ENCODE peak calls at places on chromosomes 16 and 17, in eight cellular contexts. X is neural crest cell, I is fibroblast of lung, K is PC-9, J is AG04450, M is WERI-Rb-1, P is BJ, Q is PC-3. E is an unnamed sample.

GRCh38 chr17:39867084-39867890 is 715 bp upstream of the ZPBP2 start:
- DNase-seq in X (no peak), I (no peak), K (no peak), J (no peak), M (no peak), P (no peak), Q (no peak), E (peak)

GRCh38 chr17:49203796-49204195 is 6.6 kb downstream of the GNGT2 start:
- DNase-seq in X (no peak), I (no peak), K (no peak), J (no peak), M (no peak), P (no peak), Q (no peak), E (no peak)

GRCh38 chr16:65910291-65910690 is 456.2 kb upstream of the CDH5 start:
- DNase-seq in X (no peak), I (no peak), K (no peak), J (no peak), M (no peak), P (no peak), Q (no peak), E (no peak)

GRCh38 chr17:46013502-46014165 is 14.6 kb downstream of the STH start:
- DNase-seq in X (no peak), I (peak), K (no peak), J (peak), M (no peak), P (peak), Q (peak), E (no peak)

GRCh38 chr17:72952220-72952619 is 140.3 kb downstream of the SLC39A11 start:
- DNase-seq in X (no peak), I (no peak), K (no peak), J (no peak), M (peak), P (no peak), Q (no peak), E (no peak)

GRCh38 chr17:81563861-81564586 is 11.9 kb upstream of the FAAP100 start:
- DNase-seq in X (no peak), I (peak), K (no peak), J (no peak), M (no peak), P (no peak), Q (no peak), E (no peak)

GRCh38 chr17:265726-266125 is 84.3 kb upstream of the DOC2B start:
- DNase-seq in X (no peak), I (no peak), K (no peak), J (no peak), M (peak), P (no peak), Q (no peak), E (no peak)

GRCh38 chr17:64300566-64300965 is 37.5 kb upstream of the TEX2 start:
- DNase-seq in X (no peak), I (no peak), K (no peak), J (no peak), M (no peak), P (no peak), Q (no peak), E (no peak)

GRCh38 chr17:57757735-57758134 is 12.6 kb upstream of the CCDC182 start:
- DNase-seq in X (no peak), I (no peak), K (no peak), J (no peak), M (no peak), P (no peak), Q (no peak), E (no peak)

GRCh38 chr16:2532494-2533141 is 1.4 kb upstream of the CEMP1 start:
- DNase-seq in X (no peak), I (peak), K (peak), J (no peak), M (peak), P (no peak), Q (peak), E (peak)

GRCh38 chr17:16918443-16918842 is 53.5 kb downstream of the TNFRSF13B start:
- DNase-seq in X (no peak), I (no peak), K (no peak), J (no peak), M (no peak), P (no peak), Q (peak), E (no peak)

GRCh38 chr17:60065136-60065535 is 13.6 kb downstream of the HEATR6 start:
- DNase-seq in X (no peak), I (peak), K (no peak), J (no peak), M (no peak), P (no peak), Q (peak), E (no peak)

GRCh38 chr16:7400117-7400890 is 67.7 kb downstream of the RBFOX1 start:
- DNase-seq in X (no peak), I (no peak), K (no peak), J (no peak), M (no peak), P (no peak), Q (no peak), E (no peak)

GRCh38 chr17:794876-795275 is 12.7 kb downstream of the MRM3 start:
- DNase-seq in X (peak), I (peak), K (peak), J (peak), M (peak), P (no peak), Q (peak), E (peak)

GRCh38 chr17:77829871-77830799 is 128.4 kb upstream of the TNRC6C start:
- DNase-seq in X (no peak), I (peak), K (no peak), J (peak), M (peak), P (peak), Q (peak), E (no peak)

GRCh38 chr17:9845306-9845705 is 19.6 kb downstream of the GLP2R start:
- DNase-seq in X (no peak), I (no peak), K (no peak), J (no peak), M (no peak), P (no peak), Q (peak), E (no peak)

GRCh38 chr16:14460726-14461125 is 169.3 kb downstream of the PARN start:
- DNase-seq in X (no peak), I (no peak), K (no peak), J (no peak), M (no peak), P (no peak), Q (no peak), E (no peak)

GRCh38 chr16:54216268-54217187 is 70.1 kb downstream of the IRX3 start:
- DNase-seq in X (no peak), I (peak), K (no peak), J (no peak), M (no peak), P (no peak), Q (no peak), E (no peak)

GRCh38 chr16:57304169-57305061 is 19.9 kb upstream of the PLLP start:
- DNase-seq in X (no peak), I (peak), K (peak), J (no peak), M (no peak), P (peak), Q (peak), E (peak)

GRCh38 chr16:49788505-49788904 is 67.4 kb downstream of the ZNF423 start:
- DNase-seq in X (no peak), I (no peak), K (no peak), J (no peak), M (no peak), P (no peak), Q (no peak), E (no peak)

GRCh38 chr16:65833171-65833871 is 533.2 kb upstream of the CDH5 start:
- DNase-seq in X (no peak), I (peak), K (no peak), J (peak), M (no peak), P (peak), Q (peak), E (no peak)

GRCh38 chr17:65047939-65048338 is 8.6 kb downstream of the GNA13 start:
- DNase-seq in X (no peak), I (no peak), K (no peak), J (no peak), M (no peak), P (no peak), Q (no peak), E (no peak)

GRCh38 chr16:1770328-1771071 is 843 bp downstream of the NME3 start:
- DNase-seq in X (no peak), I (peak), K (peak), J (no peak), M (peak), P (no peak), Q (peak), E (peak)

GRCh38 chr17:48456584-48456983 is 26.6 kb upstream of the SKAP1 start:
- DNase-seq in X (no peak), I (no peak), K (peak), J (no peak), M (peak), P (no peak), Q (peak), E (peak)

GRCh38 chr16:4116328-4117249 is at the start of gene ADCY9:
- DNase-seq in X (peak), I (peak), K (peak), J (no peak), M (peak), P (no peak), Q (peak), E (peak)

GRCh38 chr16:3009568-3010390 is 2.9 kb upstream of the CLDN9 start:
- DNase-seq in X (no peak), I (no peak), K (peak), J (no peak), M (no peak), P (no peak), Q (peak), E (peak)

GRCh38 chr16:14564881-14565687 is 65.0 kb downstream of the PARN start:
- DNase-seq in X (no peak), I (peak), K (peak), J (no peak), M (no peak), P (peak), Q (peak), E (no peak)

GRCh38 chr16:12781777-12782176 is 21.9 kb downstream of the CPPED1 start:
- DNase-seq in X (no peak), I (no peak), K (no peak), J (no peak), M (no peak), P (no peak), Q (no peak), E (no peak)

GRCh38 chr16:85310868-85311585 is 198.8 kb upstream of the CIBAR2 start:
- DNase-seq in X (no peak), I (no peak), K (no peak), J (no peak), M (peak), P (no peak), Q (no peak), E (no peak)

GRCh38 chr17:66855204-66855603 is 20.3 kb downstream of the CACNG5 start:
- DNase-seq in X (no peak), I (no peak), K (peak), J (no peak), M (peak), P (no peak), Q (peak), E (peak)
- TF ChIP-seq CTCF in X (peak), I (peak), K (peak), J (no peak), M (peak), P (peak), Q (peak), E (peak)

DNA sequence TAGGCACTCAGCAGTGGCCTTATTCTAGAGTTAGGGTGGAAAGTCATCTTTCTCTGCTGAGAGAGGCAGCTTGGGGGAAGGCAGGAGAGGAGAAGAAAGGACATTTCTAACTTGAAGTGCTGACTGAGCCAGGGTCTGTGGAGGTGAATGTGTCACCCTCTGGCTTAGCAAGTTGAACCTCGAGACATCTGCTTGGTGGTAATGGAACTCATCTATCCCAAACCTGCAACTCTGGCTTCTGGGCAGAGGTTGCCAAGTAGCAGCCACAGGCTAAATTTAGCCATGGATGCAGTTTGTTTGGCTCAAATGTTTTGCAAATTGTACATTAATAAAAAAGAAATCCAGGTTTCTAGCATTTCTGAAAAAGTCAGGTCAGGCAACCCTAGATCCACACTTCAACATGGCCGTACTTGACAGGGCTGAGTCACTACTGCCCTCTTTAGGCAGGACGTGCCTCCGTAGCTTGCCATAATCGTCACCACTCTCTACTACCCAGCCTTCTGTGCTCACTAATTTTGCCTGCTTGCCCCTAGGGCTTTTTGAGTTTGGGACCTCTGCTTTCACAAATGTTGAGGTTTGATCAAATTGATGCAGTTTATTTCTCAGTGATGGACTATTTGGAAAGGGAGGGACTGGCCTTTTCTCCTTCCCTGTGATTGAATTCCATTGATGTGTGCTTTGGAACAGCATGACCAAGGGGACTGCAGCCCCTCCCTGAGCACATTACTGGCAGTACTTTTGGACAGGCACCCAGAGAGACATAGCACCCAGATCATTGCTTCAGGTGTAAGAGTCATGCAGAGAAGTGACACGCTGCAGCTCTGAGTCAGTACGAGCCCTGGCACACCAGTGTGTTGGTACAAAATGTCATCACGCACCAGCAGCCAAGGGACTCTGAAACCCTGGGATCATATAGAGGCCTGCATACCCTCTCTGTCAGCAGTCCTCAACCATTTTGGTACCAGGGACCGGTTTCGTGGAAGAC is 5.2 kb downstream of the CDH13 start:
- DNase-seq in X (no peak), I (peak), K (no peak), J (no peak), M (no peak), P (no peak), Q (peak), E (no peak)
- TF ChIP-seq CTCF in X (peak), I (peak), K (no peak), J (peak), M (peak), P (peak), Q (peak), E (no peak)

GRCh38 chr16:69561901-69562300 is 3.9 kb upstream of the NFAT5 start:
- DNase-seq in X (no peak), I (no peak), K (no peak), J (no peak), M (no peak), P (no peak), Q (no peak), E (no peak)
- TF ChIP-seq CTCF in X (no peak), I (no peak), K (no peak), J (no peak), M (no peak), P (no peak), Q (no peak), E (no peak)

GRCh38 chr17:42010898-42011516 is 6.2 kb downstream of the DNAJC7 start:
- DNase-seq in X (no peak), I (peak), K (no peak), J (no peak), M (no peak), P (no peak), Q (peak), E (no peak)

GRCh38 chr17:42005128-42005527 is 12.1 kb downstream of the DNAJC7 start:
- DNase-seq in X (no peak), I (no peak), K (no peak), J (no peak), M (no peak), P (peak), Q (no peak), E (no peak)

DNA sequence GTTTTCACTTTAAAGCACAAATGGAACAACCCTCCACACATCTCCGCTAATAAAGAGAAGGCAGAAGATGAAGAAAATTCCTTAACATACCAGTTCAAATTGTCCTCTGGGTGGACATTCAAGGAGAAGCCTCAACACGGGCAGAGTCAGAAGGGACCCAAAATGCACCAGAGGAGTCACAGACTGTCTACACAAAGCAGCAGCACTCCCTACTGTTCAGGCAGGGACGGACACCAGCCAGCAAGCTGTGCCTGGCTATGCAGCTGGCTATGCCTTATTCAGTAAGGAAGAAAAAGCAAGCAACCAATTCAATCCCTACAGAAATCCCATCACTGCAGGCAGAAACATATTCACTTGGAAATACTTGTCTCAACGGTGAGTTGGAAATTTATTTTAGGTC is 8.1 kb downstream of the DNAJC7 start:
- DNase-seq in X (no peak), I (no peak), K (no peak), J (no peak), M (peak), P (no peak), Q (no peak), E (no peak)
- TF ChIP-seq CTCF in X (peak), I (peak), K (no peak), J (no peak), M (peak), P (peak), Q (peak), E (no peak)

DNA sequence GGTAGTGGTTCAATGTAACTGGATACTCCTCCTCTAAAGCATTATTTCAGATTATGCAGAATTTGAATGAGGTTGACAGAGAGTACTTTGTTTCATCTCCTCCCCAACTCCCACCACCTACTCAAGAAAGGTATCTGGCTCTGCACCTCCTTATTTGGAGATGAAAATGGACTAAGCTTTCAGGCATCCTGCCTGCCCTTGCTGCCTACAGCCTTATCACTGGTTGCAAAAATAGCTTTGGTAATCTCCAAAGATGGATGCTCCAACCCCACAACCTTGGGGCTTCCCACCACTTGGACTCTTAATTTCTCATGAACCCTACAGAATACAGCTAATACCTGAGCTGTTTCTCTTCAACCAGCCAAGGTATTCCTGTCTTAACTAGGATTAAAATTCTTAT is 45.3 kb upstream of the CORO6 start:
- DNase-seq in X (no peak), I (no peak), K (no peak), J (no peak), M (no peak), P (no peak), Q (no peak), E (no peak)
- TF ChIP-seq CTCF in X (no peak), I (no peak), K (no peak), J (no peak), M (no peak), P (no peak), Q (no peak), E (no peak)

GRCh38 chr17:29216181-29216580 is 30.5 kb upstream of the CRYBA1 start:
- DNase-seq in X (no peak), I (no peak), K (no peak), J (no peak), M (no peak), P (no peak), Q (no peak), E (no peak)

GRCh38 chr17:29215174-29215573 is 31.5 kb upstream of the CRYBA1 start:
- DNase-seq in X (no peak), I (no peak), K (no peak), J (no peak), M (no peak), P (no peak), Q (no peak), E (no peak)

GRCh38 chr17:29215717-29216116 is 30.9 kb upstream of the CRYBA1 start:
- DNase-seq in X (no peak), I (peak), K (no peak), J (no peak), M (no peak), P (no peak), Q (peak), E (no peak)

GRCh38 chr17:29216856-29217255 is 29.8 kb upstream of the CRYBA1 start:
- DNase-seq in X (no peak), I (no peak), K (peak), J (no peak), M (no peak), P (no peak), Q (no peak), E (no peak)

GRCh38 chr17:29219378-29220047 is 27.1 kb upstream of the CRYBA1 start:
- DNase-seq in X (peak), I (peak), K (peak), J (peak), M (peak), P (no peak), Q (peak), E (peak)
- TF ChIP-seq CTCF in X (peak), I (peak), K (peak), J (peak), M (peak), P (peak), Q (peak), E (peak)

GRCh38 chr17:76593338-76593737 is 7.7 kb upstream of the ST6GALNAC2 start:
- DNase-seq in X (no peak), I (no peak), K (peak), J (no peak), M (peak), P (no peak), Q (peak), E (no peak)
- TF ChIP-seq CTCF in X (no peak), I (no peak), K (peak), J (no peak), M (peak), P (no peak), Q (peak), E (no peak)

DNA sequence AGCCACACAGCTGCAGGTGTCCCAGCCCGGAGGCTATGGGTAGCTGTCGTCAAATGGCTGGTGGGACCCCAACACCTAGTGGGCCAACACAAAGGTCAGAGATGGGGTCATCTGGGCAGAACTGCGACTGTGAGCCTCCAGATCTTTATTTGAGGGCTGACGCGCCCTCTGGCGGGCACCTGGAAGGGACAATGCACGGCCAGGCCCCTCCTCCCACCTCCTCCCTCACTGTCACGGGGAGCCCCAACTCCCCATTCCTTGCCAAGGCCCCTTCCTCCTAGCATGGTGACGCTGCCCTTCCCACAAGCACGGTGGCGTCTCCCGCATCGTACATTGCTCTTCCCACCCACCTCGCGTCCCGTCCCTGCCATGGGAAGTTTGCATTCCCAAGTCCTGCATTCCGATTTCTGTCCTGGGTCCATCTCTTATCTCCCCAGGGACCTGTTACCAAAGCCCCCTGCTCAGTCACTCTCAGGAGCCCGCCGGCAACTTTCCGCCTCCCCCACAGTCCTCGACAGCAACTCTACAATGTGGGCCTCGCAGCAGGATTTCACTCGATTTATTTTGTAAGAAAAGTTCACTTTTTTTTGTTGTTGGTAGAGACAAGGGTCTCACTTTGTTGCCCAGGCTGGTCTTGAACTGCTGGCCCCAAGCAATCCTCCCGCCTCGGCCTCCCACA is 1.0 kb downstream of the TLE7 start:
- DNase-seq in X (no peak), I (no peak), K (no peak), J (no peak), M (peak), P (no peak), Q (peak), E (no peak)
- TF ChIP-seq CTCF in X (peak), I (no peak), K (peak), J (no peak), M (peak), P (no peak), Q (peak), E (no peak)